ENCODE peak calls at places on chromosomes 3 and 15, in four cellular contexts. One of them, this sample, is unnamed.
A peak's percentile ranks its signal among the peaks of the same experiment; 100 is the strongest.

GRCh38 chr3:188546835-188547670 is 393.1 kb downstream of the LPP start:
- DNase-seq in GM23338: no peak
- DNase-seq in endothelial cell of umbilical vein: peak; percentile 87
- DNase-seq in neural progenitor cell: no peak
- DNase-seq in this sample: no peak

GRCh38 chr3:66253790-66254620 is 33.2 kb downstream of the SLC25A26 start:
- DNase-seq in endothelial cell of umbilical vein: peak; percentile 65
- DNase-seq in GM23338: peak; percentile 45
- DNase-seq in neural progenitor cell: peak; percentile 12
- DNase-seq in this sample: no peak

GRCh38 chr3:7915356-7915755 is 586.3 kb upstream of the LMCD1 start:
- DNase-seq in neural progenitor cell: no peak
- DNase-seq in endothelial cell of umbilical vein: no peak
- DNase-seq in GM23338: no peak
- DNase-seq in this sample: no peak

GRCh38 chr3:141537866-141538265 is 51.0 kb downstream of the RASA2 start:
- DNase-seq in neural progenitor cell: no peak
- DNase-seq in GM23338: no peak
- DNase-seq in endothelial cell of umbilical vein: no peak
- DNase-seq in this sample: no peak

GRCh38 chr3:55481918-55482495 is 5.1 kb downstream of the WNT5A start:
- DNase-seq in GM23338: peak; percentile 64
- DNase-seq in endothelial cell of umbilical vein: no peak
- DNase-seq in neural progenitor cell: peak; percentile 46
- DNase-seq in this sample: no peak

GRCh38 chr15:93173369-93173768 is 84.4 kb upstream of the RGMA start:
- DNase-seq in GM23338: no peak
- DNase-seq in endothelial cell of umbilical vein: no peak
- DNase-seq in neural progenitor cell: no peak
- DNase-seq in this sample: no peak

GRCh38 chr3:69541059-69541471 is 155.2 kb upstream of the FRMD4B start:
- DNase-seq in endothelial cell of umbilical vein: no peak
- DNase-seq in neural progenitor cell: peak; percentile 76
- DNase-seq in GM23338: peak; percentile 54
- DNase-seq in this sample: peak; percentile 24

GRCh38 chr3:63333815-63334214 is 55.7 kb downstream of the SYNPR start:
- DNase-seq in endothelial cell of umbilical vein: no peak
- DNase-seq in GM23338: peak; percentile 41
- DNase-seq in neural progenitor cell: no peak
- DNase-seq in this sample: no peak

GRCh38 chr15:99427210-99427609 is 138.6 kb upstream of the MEF2A start:
- DNase-seq in neural progenitor cell: no peak
- DNase-seq in endothelial cell of umbilical vein: no peak
- DNase-seq in GM23338: no peak
- DNase-seq in this sample: no peak

GRCh38 chr15:51846463-51847230 is 17.2 kb downstream of the TMOD3 start:
- DNase-seq in GM23338: no peak
- DNase-seq in neural progenitor cell: no peak
- DNase-seq in endothelial cell of umbilical vein: peak; percentile 97
- DNase-seq in this sample: no peak

GRCh38 chr15:101025896-101026631 is 106.9 kb downstream of the LRRK1 start:
- DNase-seq in GM23338: no peak
- DNase-seq in endothelial cell of umbilical vein: no peak
- DNase-seq in neural progenitor cell: no peak
- DNase-seq in this sample: no peak

GRCh38 chr3:135992072-135992471 is 26.5 kb downstream of the PPP2R3A start:
- DNase-seq in GM23338: no peak
- DNase-seq in neural progenitor cell: no peak
- DNase-seq in endothelial cell of umbilical vein: peak; percentile 90
- DNase-seq in this sample: no peak

GRCh38 chr15:66126057-66126855 is 127.3 kb downstream of the MEGF11 start:
- DNase-seq in endothelial cell of umbilical vein: no peak
- DNase-seq in neural progenitor cell: peak; percentile 61
- DNase-seq in GM23338: no peak
- DNase-seq in this sample: peak; percentile 33

GRCh38 chr15:94231728-94232086 is 346 bp downstream of the MCTP2 start:
- DNase-seq in endothelial cell of umbilical vein: no peak
- DNase-seq in GM23338: peak; percentile 71
- DNase-seq in neural progenitor cell: peak; percentile 57
- DNase-seq in this sample: no peak

GRCh38 chr15:44676676-44677075 is 13.2 kb upstream of the SPG11 start:
- DNase-seq in GM23338: no peak
- DNase-seq in neural progenitor cell: no peak
- DNase-seq in endothelial cell of umbilical vein: no peak
- DNase-seq in this sample: no peak

GRCh38 chr3:2772803-2773202 is 337.4 kb downstream of the IL5RA start:
- DNase-seq in GM23338: no peak
- DNase-seq in endothelial cell of umbilical vein: no peak
- DNase-seq in neural progenitor cell: no peak
- DNase-seq in this sample: no peak

GRCh38 chr3:50607271-50608091 is 4.1 kb downstream of the CISH start:
- DNase-seq in GM23338: no peak
- DNase-seq in endothelial cell of umbilical vein: no peak
- DNase-seq in neural progenitor cell: no peak
- DNase-seq in this sample: no peak

GRCh38 chr3:112638327-112639020 is 2.5 kb downstream of the CCDC80 start:
- DNase-seq in neural progenitor cell: no peak
- DNase-seq in GM23338: no peak
- DNase-seq in endothelial cell of umbilical vein: no peak
- DNase-seq in this sample: no peak

GRCh38 chr15:32867313-32867626 is 149.5 kb downstream of the GREM1 start:
- DNase-seq in GM23338: no peak
- DNase-seq in endothelial cell of umbilical vein: no peak
- DNase-seq in neural progenitor cell: no peak
- DNase-seq in this sample: no peak

GRCh38 chr3:184338538-184338945 is 1.1 kb downstream of the FAM131A start:
- DNase-seq in neural progenitor cell: peak; percentile 92
- DNase-seq in endothelial cell of umbilical vein: peak; percentile 84
- DNase-seq in GM23338: peak; percentile 93
- DNase-seq in this sample: peak; percentile 96

GRCh38 chr3:62566022-62566557 is 192.7 kb upstream of the FEZF2 start:
- DNase-seq in endothelial cell of umbilical vein: no peak
- DNase-seq in neural progenitor cell: no peak
- DNase-seq in GM23338: no peak
- DNase-seq in this sample: no peak

GRCh38 chr15:32908135-32908801 is 190.5 kb downstream of the GREM1 start:
- DNase-seq in endothelial cell of umbilical vein: peak; percentile 60
- DNase-seq in GM23338: no peak
- DNase-seq in neural progenitor cell: no peak
- DNase-seq in this sample: no peak

GRCh38 chr15:92817339-92817886 is 82.7 kb upstream of the CHD2 start:
- DNase-seq in endothelial cell of umbilical vein: no peak
- DNase-seq in GM23338: no peak
- DNase-seq in neural progenitor cell: no peak
- DNase-seq in this sample: no peak

GRCh38 chr15:88882745-88883144 is 12.6 kb downstream of the HAPLN3 start:
- DNase-seq in GM23338: no peak
- DNase-seq in neural progenitor cell: no peak
- DNase-seq in endothelial cell of umbilical vein: no peak
- DNase-seq in this sample: no peak

GRCh38 chr3:61537366-61537765 is 24.0 kb upstream of the PTPRG start:
- DNase-seq in neural progenitor cell: no peak
- DNase-seq in endothelial cell of umbilical vein: no peak
- DNase-seq in GM23338: peak; percentile 74
- DNase-seq in this sample: no peak

GRCh38 chr3:53126646-53127045 is 3.6 kb downstream of the RFT1 start:
- DNase-seq in neural progenitor cell: no peak
- DNase-seq in GM23338: no peak
- DNase-seq in endothelial cell of umbilical vein: no peak
- DNase-seq in this sample: no peak

GRCh38 chr3:184175506-184175905 is 851 bp downstream of the AP2M1 start:
- DNase-seq in endothelial cell of umbilical vein: no peak
- DNase-seq in GM23338: no peak
- DNase-seq in neural progenitor cell: no peak
- DNase-seq in this sample: no peak

GRCh38 chr3:150743508-150743907 is 19.5 kb downstream of the SIAH2 start:
- DNase-seq in endothelial cell of umbilical vein: no peak
- DNase-seq in neural progenitor cell: no peak
- DNase-seq in GM23338: no peak
- DNase-seq in this sample: no peak

GRCh38 chr3:189457201-189457607 is 174.0 kb upstream of the TP63 start:
- DNase-seq in neural progenitor cell: no peak
- DNase-seq in endothelial cell of umbilical vein: no peak
- DNase-seq in GM23338: no peak
- DNase-seq in this sample: no peak

GRCh38 chr3:99355465-99355864 is 282.9 kb upstream of the COL8A1 start:
- DNase-seq in neural progenitor cell: no peak
- DNase-seq in GM23338: no peak
- DNase-seq in endothelial cell of umbilical vein: peak; percentile 92
- DNase-seq in this sample: no peak

GRCh38 chr15:73856458-73857192 is 16.7 kb upstream of the TBC1D21 start:
- DNase-seq in endothelial cell of umbilical vein: no peak
- DNase-seq in neural progenitor cell: no peak
- DNase-seq in GM23338: no peak
- DNase-seq in this sample: peak; percentile 51

GRCh38 chr3:115092220-115092791 is 54.8 kb downstream of the ZBTB20 start:
- DNase-seq in endothelial cell of umbilical vein: peak; percentile 70
- DNase-seq in neural progenitor cell: peak; percentile 73
- DNase-seq in GM23338: peak; percentile 68
- DNase-seq in this sample: peak; percentile 77

GRCh38 chr3:99666201-99666600 is 27.8 kb downstream of the COL8A1 start:
- DNase-seq in GM23338: no peak
- DNase-seq in neural progenitor cell: no peak
- DNase-seq in endothelial cell of umbilical vein: no peak
- DNase-seq in this sample: no peak

GRCh38 chr15:77591960-77592613 is 40.6 kb downstream of the LINGO1 start:
- DNase-seq in neural progenitor cell: peak; percentile 61
- DNase-seq in endothelial cell of umbilical vein: no peak
- DNase-seq in GM23338: no peak
- DNase-seq in this sample: no peak

GRCh38 chr3:158651192-158651591 is 6.9 kb downstream of the GFM1 start:
- DNase-seq in neural progenitor cell: no peak
- DNase-seq in GM23338: no peak
- DNase-seq in endothelial cell of umbilical vein: no peak
- DNase-seq in this sample: no peak
- H3K4me1 ChIP-seq in neural progenitor cell: no peaks in the 10 kb centered on the region
- H3K4me1 ChIP-seq in GM23338: no peaks in the 10 kb centered on the region
- H3K4me1 ChIP-seq in endothelial cell of umbilical vein: peaks cover 23% of the 10 kb centered on the region
- H3K4me1 ChIP-seq in this sample: peaks cover 3% of the 10 kb centered on the region

GRCh38 chr3:113948015-113948917 is 453 bp downstream of the ZDHHC23 start:
- DNase-seq in GM23338: peak; percentile 80
- DNase-seq in neural progenitor cell: peak; percentile 79
- DNase-seq in endothelial cell of umbilical vein: peak; percentile 9
- DNase-seq in this sample: peak; percentile 17
- H3K4me3 ChIP-seq in GM23338: peak overlapping the region; percentile 58
- H3K4me3 ChIP-seq in neural progenitor cell: peak overlapping the region; percentile 65
- H3K4me3 ChIP-seq in endothelial cell of umbilical vein: peak overlapping the region; percentile 4
- H3K4me3 ChIP-seq in this sample: peak overlapping the region; percentile 32

GRCh38 chr3:172275586-172275985 is 172.7 kb downstream of the GHSR start:
- DNase-seq in endothelial cell of umbilical vein: no peak
- DNase-seq in GM23338: no peak
- DNase-seq in neural progenitor cell: no peak
- DNase-seq in this sample: no peak

GRCh38 chr3:172274906-172275305 is 173.3 kb downstream of the GHSR start:
- DNase-seq in GM23338: no peak
- DNase-seq in neural progenitor cell: no peak
- DNase-seq in endothelial cell of umbilical vein: no peak
- DNase-seq in this sample: no peak

GRCh38 chr3:172271386-172271976 is 176.8 kb downstream of the GHSR start:
- DNase-seq in neural progenitor cell: no peak
- DNase-seq in GM23338: no peak
- DNase-seq in endothelial cell of umbilical vein: no peak
- DNase-seq in this sample: no peak

GRCh38 chr3:172272699-172273098 is 175.6 kb downstream of the GHSR start:
- DNase-seq in endothelial cell of umbilical vein: no peak
- DNase-seq in GM23338: no peak
- DNase-seq in neural progenitor cell: no peak
- DNase-seq in this sample: no peak

DNA sequence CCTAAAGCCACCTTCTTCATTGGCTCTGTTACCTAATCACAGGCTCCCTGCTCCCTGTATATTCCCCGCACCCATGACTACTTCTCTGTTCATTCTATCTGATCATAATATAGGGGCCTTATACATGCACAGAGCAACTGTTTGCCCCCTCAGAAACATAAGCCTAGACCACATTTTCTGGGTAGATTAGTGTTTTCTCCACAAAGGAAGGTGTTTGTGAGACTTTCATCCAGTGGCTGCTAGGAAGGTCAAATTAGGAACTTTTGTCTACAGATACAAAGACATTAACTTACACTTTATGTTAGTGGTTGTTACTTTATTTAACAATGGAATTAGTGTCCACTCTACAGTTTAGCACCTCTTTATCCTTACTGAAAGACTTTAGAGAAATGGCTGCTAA is 174.9 kb downstream of the GHSR start:
- DNase-seq in neural progenitor cell: no peak
- DNase-seq in endothelial cell of umbilical vein: no peak
- DNase-seq in GM23338: no peak
- DNase-seq in this sample: no peak
- H3K36me3 ChIP-seq in neural progenitor cell: no peaks in the 10 kb centered on the region
- H3K36me3 ChIP-seq in endothelial cell of umbilical vein: peaks cover 18% of the 10 kb centered on the region
- H3K36me3 ChIP-seq in GM23338: no peaks in the 10 kb centered on the region
- H3K36me3 ChIP-seq in this sample: no peaks in the 10 kb centered on the region

GRCh38 chr3:71451812-71452211 is 131.7 kb downstream of the FOXP1 start:
- DNase-seq in neural progenitor cell: no peak
- DNase-seq in endothelial cell of umbilical vein: no peak
- DNase-seq in GM23338: no peak
- DNase-seq in this sample: no peak

GRCh38 chr3:71453822-71454512 is 129.6 kb downstream of the FOXP1 start:
- DNase-seq in endothelial cell of umbilical vein: no peak
- DNase-seq in GM23338: no peak
- DNase-seq in neural progenitor cell: no peak
- DNase-seq in this sample: no peak

GRCh38 chr3:71450985-71451560 is 132.5 kb downstream of the FOXP1 start:
- DNase-seq in GM23338: no peak
- DNase-seq in neural progenitor cell: peak; percentile 32
- DNase-seq in endothelial cell of umbilical vein: no peak
- DNase-seq in this sample: no peak

GRCh38 chr3:71454513-71455423 is 128.8 kb downstream of the FOXP1 start:
- DNase-seq in endothelial cell of umbilical vein: no peak
- DNase-seq in neural progenitor cell: no peak
- DNase-seq in GM23338: no peak
- DNase-seq in this sample: no peak

GRCh38 chr3:71453319-71453718 is 130.2 kb downstream of the FOXP1 start:
- DNase-seq in neural progenitor cell: peak; percentile 21
- DNase-seq in endothelial cell of umbilical vein: no peak
- DNase-seq in GM23338: no peak
- DNase-seq in this sample: no peak
- H3K4me1 ChIP-seq in neural progenitor cell: peaks cover 34% of the 10 kb centered on the region
- H3K4me1 ChIP-seq in endothelial cell of umbilical vein: peaks cover 8% of the 10 kb centered on the region
- H3K4me1 ChIP-seq in GM23338: peaks cover 16% of the 10 kb centered on the region
- H3K4me1 ChIP-seq in this sample: no peaks in the 10 kb centered on the region

DNA sequence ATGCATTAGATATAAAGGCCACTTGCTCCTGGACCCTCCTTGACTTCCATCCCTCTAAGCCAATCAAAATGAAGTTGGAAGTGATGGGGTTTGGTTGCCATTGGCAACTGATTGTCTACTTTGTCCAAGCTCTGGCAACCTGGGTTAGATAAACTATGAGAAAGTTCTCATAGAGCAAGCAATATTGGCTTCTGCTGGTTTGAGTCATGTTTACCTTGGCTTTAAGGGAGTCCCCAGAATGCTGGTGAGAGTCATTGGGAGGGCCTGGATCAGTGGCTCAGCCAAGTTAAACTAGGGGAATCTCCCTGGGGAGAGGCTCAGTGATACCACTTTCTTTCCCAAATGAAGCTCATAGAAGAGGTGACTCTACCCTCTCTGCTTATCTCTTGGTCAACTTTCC is 176.3 kb upstream of the ROPN1 start:
- DNase-seq in endothelial cell of umbilical vein: peak; percentile 5
- DNase-seq in GM23338: no peak
- DNase-seq in neural progenitor cell: no peak
- DNase-seq in this sample: no peak
- H3K4me3 ChIP-seq in endothelial cell of umbilical vein: no peak overlapping the region
- H3K4me3 ChIP-seq in GM23338: no peak overlapping the region
- H3K4me3 ChIP-seq in neural progenitor cell: no peak overlapping the region
- H3K4me3 ChIP-seq in this sample: no peak overlapping the region